ENCODE peak calls at places on chromosomes 6 and 20, in eight cellular contexts. B, T, S, G, J, D, X and V are unnamed samples.

GRCh38 chr6:17542243-17542642 is 57.9 kb upstream of the FAM8A1 start:
- DNase-seq in G (no peak), B (no peak), D (no peak), S (no peak), T (no peak), X (no peak), J (no peak), V (no peak)

GRCh38 chr6:129661478-129662405 is 48.2 kb downstream of the ARHGAP18 start:
- DNase-seq in J (no peak), T (no peak), X (no peak), G (no peak), S (no peak), B (no peak), D (no peak), V (no peak)

GRCh38 chr6:108588586-108588985 is 27.9 kb downstream of the FOXO3 start:
- DNase-seq in B (no peak), G (no peak), T (no peak), X (no peak), J (peak), S (peak), D (peak), V (no peak)

GRCh38 chr6:12138377-12138776 is 126.3 kb downstream of the HIVEP1 start:
- DNase-seq in D (no peak), X (no peak), G (peak), S (no peak), J (no peak), T (peak), B (no peak), V (peak)

GRCh38 chr6:48747040-48747439 is 636.0 kb upstream of the PTCHD4 start:
- DNase-seq in J (peak), B (no peak), D (no peak), T (no peak), G (no peak), X (no peak), S (peak), V (no peak)

GRCh38 chr6:168228676-168229367 is 90.8 kb downstream of the DACT2 start:
- DNase-seq in D (no peak), S (no peak), J (no peak), G (no peak), B (no peak), X (no peak), T (no peak), V (no peak)

GRCh38 chr6:91659881-91660280 is 1073.0 kb upstream of the MAP3K7 start:
- DNase-seq in G (no peak), B (peak), J (no peak), D (no peak), X (no peak), S (no peak), T (no peak), V (no peak)

GRCh38 chr6:42226251-42227143 is 8.8 kb upstream of the MRPS10 start:
- DNase-seq in D (peak), G (no peak), X (peak), T (no peak), B (peak), J (peak), S (peak), V (no peak)

GRCh38 chr6:158028421-158028820 is 46.8 kb downstream of the SYNJ2 start:
- DNase-seq in B (no peak), J (no peak), D (no peak), X (no peak), G (no peak), S (no peak), T (no peak), V (no peak)

GRCh38 chr6:39938773-39939381 is 4.6 kb upstream of the MOCS1 start:
- DNase-seq in S (no peak), T (no peak), G (no peak), X (no peak), D (no peak), B (peak), J (no peak), V (no peak)

GRCh38 chr6:70474751-70475150 is 61.4 kb downstream of the FAM135A start:
- DNase-seq in J (no peak), X (no peak), S (peak), G (no peak), T (no peak), D (no peak), B (no peak), V (no peak)

GRCh38 chr6:169955796-169956493 is 204.5 kb downstream of the ERMARD start:
- DNase-seq in B (no peak), G (no peak), J (no peak), X (no peak), D (no peak), T (no peak), S (no peak), V (no peak)

GRCh38 chr6:36907781-36908180 is 22.0 kb downstream of the C6orf89 start:
- DNase-seq in X (no peak), D (no peak), T (no peak), B (no peak), J (peak), S (peak), G (no peak), V (no peak)

GRCh38 chr6:62999796-63000195 is 211.5 kb upstream of the FKBP1C start:
- DNase-seq in D (no peak), X (peak), T (no peak), S (peak), B (no peak), G (no peak), J (no peak), V (no peak)

GRCh38 chr6:117025310-117025709 is 148.3 kb downstream of the RFX6 start:
- DNase-seq in J (no peak), D (no peak), S (no peak), X (no peak), B (no peak), G (no peak), T (no peak), V (no peak)

GRCh38 chr6:106431972-106432371 is 71.5 kb downstream of the CRYBG1 start:
- DNase-seq in B (no peak), X (no peak), T (no peak), S (peak), J (peak), G (no peak), D (no peak), V (no peak)

GRCh38 chr6:106520711-106521367 is 108.5 kb downstream of the RTN4IP1 start:
- DNase-seq in J (no peak), D (peak), X (no peak), G (peak), S (no peak), T (peak), B (no peak), V (peak)

GRCh38 chr6:141483561-141484061 is 649.1 kb upstream of the GJE1 start:
- DNase-seq in X (peak), D (peak), G (peak), S (peak), J (peak), T (peak), B (no peak), V (peak)

GRCh38 chr20:57616143-57616951 is 3.9 kb downstream of the ZBP1 start:
- DNase-seq in S (no peak), J (no peak), D (no peak), G (no peak), X (no peak), B (no peak), T (no peak), V (no peak)

GRCh38 chr6:101294676-101295075 is 98.8 kb upstream of the GRIK2 start:
- DNase-seq in T (no peak), X (no peak), D (no peak), B (no peak), S (no peak), G (no peak), J (peak), V (no peak)

GRCh38 chr6:52394251-52394666 is 25.9 kb upstream of the EFHC1 start:
- DNase-seq in S (no peak), B (no peak), T (no peak), G (no peak), D (no peak), J (no peak), X (no peak), V (peak)

GRCh38 chr6:130293800-130294199 is 71.0 kb upstream of the SAMD3 start:
- DNase-seq in G (no peak), D (peak), B (peak), T (peak), J (peak), S (peak), X (peak), V (no peak)

GRCh38 chr20:9301129-9302072 is 213.0 kb upstream of the LAMP5 start:
- DNase-seq in B (no peak), D (peak), T (no peak), S (peak), J (peak), G (no peak), X (peak), V (no peak)